ENCODE peak calls at places on chromosomes 3 and 15, in six cellular contexts. R, G, N, J, M and V are unnamed samples.

GRCh38 chr15:71189723-71190122 is 74.5 kb downstream of the THSD4 start:
- DNase-seq in R (no peak), G (no peak), N (no peak), J (no peak), M (peak; percentile 30), V (no peak)

GRCh38 chr3:98999675-99000074 is 98.2 kb upstream of the DCBLD2 start:
- DNase-seq in R (no peak), G (no peak), N (no peak), J (no peak), M (no peak), V (peak; percentile 10)

GRCh38 chr3:65093641-65094040 is 405.8 kb upstream of the ADAMTS9 start:
- DNase-seq in R (no peak), G (no peak), N (no peak), J (no peak), M (no peak), V (no peak)

GRCh38 chr15:51731549-51732267 is 5.7 kb downstream of the LYSMD2 start:
- DNase-seq in R (no peak), G (peak; percentile 61), N (no peak), J (peak; percentile 15), M (peak; percentile 50), V (peak; percentile 71)

GRCh38 chr15:59124261-59124660 is 19.3 kb downstream of the CCNB2 start:
- DNase-seq in R (no peak), G (no peak), N (no peak), J (no peak), M (no peak), V (no peak)

GRCh38 chr15:66233487-66234415 is 19.8 kb downstream of the MEGF11 start:
- DNase-seq in R (no peak), G (no peak), N (peak; percentile 63), J (peak; percentile 85), M (peak; percentile 56), V (peak; percentile 33)

GRCh38 chr3:159907828-159908227 is 80.8 kb upstream of the IL12A start:
- DNase-seq in R (no peak), G (no peak), N (no peak), J (no peak), M (no peak), V (no peak)

GRCh38 chr15:51280838-51281237 is 57.6 kb downstream of the CYP19A1 start:
- DNase-seq in R (no peak), G (no peak), N (no peak), J (no peak), M (no peak), V (no peak)

GRCh38 chr3:180026997-180027396 is 9.7 kb downstream of the PEX5L start:
- DNase-seq in R (no peak), G (no peak), N (no peak), J (no peak), M (no peak), V (no peak)

GRCh38 chr3:148790841-148791240 is 36.8 kb upstream of the CPB1 start:
- DNase-seq in R (no peak), G (no peak), N (no peak), J (no peak), M (no peak), V (no peak)

GRCh38 chr15:63089260-63090043 is 32.2 kb upstream of the LACTB start:
- DNase-seq in R (peak; percentile 34), G (no peak), N (no peak), J (peak; percentile 70), M (peak; percentile 96), V (no peak)

GRCh38 chr15:65077981-65078352 is 1.4 kb downstream of the KBTBD13 start:
- DNase-seq in R (no peak), G (peak; percentile 41), N (peak; percentile 77), J (peak; percentile 94), M (peak; percentile 84), V (no peak)

GRCh38 chr3:14295777-14296176 is 106.6 kb upstream of the SLC6A6 start:
- DNase-seq in R (peak; percentile 49), G (no peak), N (no peak), J (no peak), M (no peak), V (no peak)

GRCh38 chr3:64030741-64031140 is 7.4 kb upstream of the PSMD6 start:
- DNase-seq in R (peak; percentile 75), G (peak; percentile 80), N (peak; percentile 85), J (peak; percentile 93), M (peak; percentile 77), V (peak; percentile 84)

GRCh38 chr15:23823508-23823907 is 136.4 kb upstream of the NDN start:
- DNase-seq in R (peak; percentile 1), G (peak; percentile 42), N (peak; percentile 62), J (peak; percentile 88), M (no peak), V (no peak)

GRCh38 chr3:155560135-155560534 is 184.7 kb downstream of the PLCH1 start:
- DNase-seq in R (no peak), G (no peak), N (no peak), J (no peak), M (no peak), V (no peak)

GRCh38 chr3:147162743-147163142 is 243.6 kb downstream of the ZIC4 start:
- DNase-seq in R (no peak), G (no peak), N (no peak), J (no peak), M (no peak), V (no peak)

GRCh38 chr15:62066663-62067447 is at the start of gene C2CD4A:
- DNase-seq in R (peak; percentile 70), G (peak; percentile 56), N (peak; percentile 91), J (peak; percentile 97), M (peak; percentile 56), V (peak; percentile 41)

GRCh38 chr3:65483475-65483874 is 555.2 kb downstream of the MAGI1 start:
- DNase-seq in R (peak; percentile 59), G (no peak), N (peak; percentile 31), J (peak; percentile 81), M (peak; percentile 33), V (no peak)

GRCh38 chr3:61530355-61530754 is 31.0 kb upstream of the PTPRG start:
- DNase-seq in R (peak; percentile 44), G (peak; percentile 46), N (peak; percentile 76), J (peak; percentile 85), M (peak; percentile 41), V (peak; percentile 14)

GRCh38 chr15:43250785-43251184 is 15.9 kb downstream of the TGM5 start:
- DNase-seq in R (no peak), G (no peak), N (no peak), J (no peak), M (no peak), V (no peak)

GRCh38 chr3:55206000-55206399 is 278.1 kb upstream of the LRTM1 start:
- DNase-seq in R (no peak), G (no peak), N (no peak), J (no peak), M (no peak), V (no peak)

GRCh38 chr3:71245052-71245488 is 338.5 kb downstream of the FOXP1 start:
- DNase-seq in R (peak; percentile 13), G (no peak), N (peak; percentile 34), J (peak; percentile 36), M (peak; percentile 32), V (no peak)

GRCh38 chr3:49879721-49880120 is 10.0 kb upstream of the CAMKV start:
- DNase-seq in R (no peak), G (no peak), N (no peak), J (no peak), M (no peak), V (no peak)

GRCh38 chr3:45817788-45818523 is 21.6 kb upstream of the SLC6A20 start:
- DNase-seq in R (peak; percentile 97), G (peak; percentile 70), N (no peak), J (no peak), M (peak; percentile 94), V (no peak)

GRCh38 chr3:97975466-97975865 is 3.2 kb upstream of the RIOX2 start:
- DNase-seq in R (peak; percentile 25), G (no peak), N (no peak), J (no peak), M (no peak), V (no peak)

GRCh38 chr3:14225421-14225820 is 46.8 kb downstream of the LSM3 start:
- DNase-seq in R (peak; percentile 19), G (no peak), N (no peak), J (no peak), M (no peak), V (peak; percentile 27)

GRCh38 chr15:51775967-51776816 is 24.8 kb downstream of the TMOD2 start:
- DNase-seq in R (peak; percentile 64), G (peak; percentile 33), N (peak; percentile 72), J (peak; percentile 91), M (peak; percentile 61), V (peak; percentile 61)

GRCh38 chr3:62562017-62562416 is 188.7 kb upstream of the FEZF2 start:
- DNase-seq in R (peak; percentile 35), G (no peak), N (no peak), J (no peak), M (peak; percentile 84), V (no peak)

GRCh38 chr3:183807881-183808280 is 17.5 kb downstream of the MAP6D1 start:
- DNase-seq in R (no peak), G (no peak), N (no peak), J (no peak), M (no peak), V (no peak)

GRCh38 chr15:38671675-38672141 is 107.1 kb upstream of the RASGRP1 start:
- DNase-seq in R (no peak), G (no peak), N (no peak), J (no peak), M (peak; percentile 57), V (peak; percentile 27)

GRCh38 chr3:102238362-102238761 is 196.5 kb upstream of the ZPLD1 start:
- DNase-seq in R (peak; percentile 97), G (no peak), N (no peak), J (peak; percentile 47), M (no peak), V (no peak)

GRCh38 chr3:3552741-3553140 is 246.5 kb upstream of the LRRN1 start:
- DNase-seq in R (no peak), G (no peak), N (no peak), J (no peak), M (no peak), V (no peak)
- TF ChIP-seq EZH2phosphoT487 in R (no peak), G (no peak), N (no peak), J (no peak), M (no peak), V (no peak)

GRCh38 chr3:193240850-193241706 is at the start of gene PLAAT1:
- DNase-seq in R (no peak), G (peak; percentile 88), N (peak; percentile 89), J (peak; percentile 81), M (peak; percentile 55), V (no peak)
- TF ChIP-seq EZH2phosphoT487 in R (no peak), G (no peak), N (no peak), J (no peak), M (no peak), V (no peak)

DNA sequence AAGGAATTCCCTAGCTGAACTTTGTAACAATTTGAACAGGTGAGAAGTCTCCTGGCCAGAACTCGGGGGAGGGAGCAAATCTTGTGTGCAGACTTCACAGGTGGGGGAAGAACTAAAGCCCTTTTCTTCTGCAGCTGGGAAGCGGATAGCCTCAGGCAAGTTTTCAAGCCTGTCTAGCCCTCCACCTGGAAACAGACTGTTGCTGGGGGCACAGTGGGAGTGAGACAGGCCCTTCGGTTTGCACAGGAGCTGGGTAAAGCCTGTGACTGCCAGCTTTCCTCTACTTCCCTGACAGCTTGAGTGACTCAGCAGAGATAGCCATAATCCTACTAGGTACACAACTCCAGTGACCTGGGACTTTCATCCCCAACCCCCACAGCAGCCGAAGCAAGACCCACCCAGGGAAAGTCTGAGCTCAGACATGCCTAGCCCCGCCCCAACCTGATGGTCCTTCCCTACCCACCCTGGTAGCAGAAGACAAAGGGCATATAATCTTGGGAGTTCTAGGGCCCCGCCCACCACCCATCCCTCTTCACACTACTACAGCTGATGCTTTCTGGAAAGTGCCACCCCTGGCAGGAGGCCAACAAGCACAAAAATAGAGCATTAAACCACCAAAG is 478.8 kb downstream of the RAP2B start:
- DNase-seq in R (no peak), G (no peak), N (peak; percentile 2), J (peak; percentile 49), M (no peak), V (no peak)
- TF ChIP-seq EZH2phosphoT487 in R (no peak), G (no peak), N (no peak), J (no peak), M (no peak), V (no peak)

GRCh38 chr3:46955801-46956259 is 20.7 kb downstream of the CCDC12 start:
- DNase-seq in R (no peak), G (no peak), N (no peak), J (no peak), M (no peak), V (peak; percentile 38)
- TF ChIP-seq EZH2phosphoT487 in R (no peak), G (no peak), N (no peak), J (no peak), M (no peak), V (no peak)